ENCODE peak calls at places on chromosome 10, in six cellular contexts. H, T, K, C, E and R are unnamed samples.

GRCh38 chr10:76311752-76312699 is 880.6 kb downstream of the LRMDA start:
- DNase-seq in T (peak), H (no peak), C (no peak), E (peak), K (no peak), R (peak)

GRCh38 chr10:32459072-32459703 is 13.2 kb downstream of the CCDC7 start:
- DNase-seq in E (no peak), K (peak), T (no peak), H (no peak), C (no peak), R (peak)

GRCh38 chr10:62636825-62637248 is 167.7 kb upstream of the ADO start:
- DNase-seq in H (no peak), E (no peak), K (no peak), T (no peak), C (no peak), R (no peak)

GRCh38 chr10:102504179-102504975 is 605 bp downstream of the SUFU start:
- DNase-seq in K (peak), C (peak), T (peak), E (peak), H (no peak), R (peak)

GRCh38 chr10:73247509-73248258 is 629 bp upstream of the DNAJC9 start:
- DNase-seq in K (no peak), H (no peak), E (peak), C (no peak), T (no peak), R (peak)

GRCh38 chr10:91043173-91043910 is 122.5 kb upstream of the ANKRD1 start:
- DNase-seq in T (no peak), K (no peak), C (no peak), E (peak), H (no peak), R (peak)

GRCh38 chr10:112721080-112721698 is 228.9 kb upstream of the TCF7L2 start:
- DNase-seq in K (no peak), T (no peak), E (peak), H (peak), C (no peak), R (peak)

GRCh38 chr10:78211476-78212110 is 177.9 kb downstream of the RPS24 start:
- DNase-seq in H (peak), E (peak), T (no peak), C (peak), K (no peak), R (no peak)

GRCh38 chr10:104216631-104217030 is 15.5 kb downstream of the CFAP43 start:
- DNase-seq in C (no peak), E (no peak), H (no peak), T (no peak), K (no peak), R (no peak)

GRCh38 chr10:124874-125273 is 10.4 kb upstream of the ZMYND11 start:
- DNase-seq in C (no peak), E (peak), T (no peak), H (no peak), K (no peak), R (no peak)

GRCh38 chr10:75175046-75175445 is 35.5 kb upstream of the VDAC2 start:
- DNase-seq in K (no peak), E (no peak), H (no peak), C (no peak), T (no peak), R (no peak)

GRCh38 chr10:72253002-72253401 is 20.7 kb upstream of the DDIT4 start:
- DNase-seq in H (no peak), K (no peak), T (no peak), E (no peak), C (no peak), R (no peak)

GRCh38 chr10:31694929-31695837 is 233.4 kb downstream of the ARHGAP12 start:
- DNase-seq in E (no peak), T (no peak), H (no peak), C (no peak), K (no peak), R (no peak)

GRCh38 chr10:129741978-129742741 is 221.9 kb downstream of the EBF3 start:
- DNase-seq in T (peak), K (no peak), C (no peak), E (no peak), H (no peak), R (no peak)

GRCh38 chr10:126949161-126949503 is 43.9 kb downstream of the DOCK1 start:
- DNase-seq in C (no peak), E (no peak), T (no peak), K (no peak), H (no peak), R (no peak)

GRCh38 chr10:17213646-17214349 is 12.3 kb upstream of the TRDMT1 start:
- DNase-seq in T (no peak), H (no peak), C (no peak), K (no peak), E (peak), R (no peak)

GRCh38 chr10:86225098-86225782 is 141.4 kb downstream of the GRID1 start:
- DNase-seq in C (no peak), K (no peak), T (no peak), H (no peak), E (peak), R (no peak)

GRCh38 chr10:18875480-18875879 is 173.1 kb upstream of the MALRD1 start:
- DNase-seq in C (no peak), H (no peak), T (no peak), K (no peak), E (peak), R (peak)

GRCh38 chr10:90326498-90327267 is 531.2 kb downstream of the HTR7 start:
- DNase-seq in T (no peak), E (peak), C (no peak), K (no peak), H (no peak), R (no peak)

GRCh38 chr10:17740668-17741067 is 11.3 kb upstream of the TMEM236 start:
- DNase-seq in H (no peak), E (no peak), K (no peak), C (no peak), T (no peak), R (no peak)

GRCh38 chr10:70376436-70377378 is 5.7 kb downstream of the LRRC20 start:
- DNase-seq in C (no peak), K (no peak), H (no peak), E (peak), T (no peak), R (no peak)

GRCh38 chr10:31923389-31923788 is 5.2 kb downstream of the ARHGAP12 start:
- DNase-seq in T (no peak), C (no peak), H (no peak), E (no peak), K (no peak), R (no peak)

GRCh38 chr10:79021948-79022499 is 46.7 kb upstream of the ZMIZ1 start:
- DNase-seq in T (no peak), K (no peak), E (no peak), C (no peak), H (no peak), R (no peak)

GRCh38 chr10:43199088-43199683 is 60.9 kb downstream of the CSGALNACT2 start:
- DNase-seq in H (no peak), C (no peak), K (no peak), E (no peak), T (no peak), R (no peak)

GRCh38 chr10:48907730-48908129 is 31.9 kb downstream of the LRRC18 start:
- DNase-seq in K (no peak), C (no peak), T (no peak), E (no peak), H (no peak), R (no peak)

GRCh38 chr10:132464256-132465192 is 67.5 kb downstream of the PWWP2B start:
- DNase-seq in K (no peak), C (no peak), T (no peak), H (no peak), E (no peak), R (no peak)

GRCh38 chr10:18332048-18332447 is 191.8 kb downstream of the CACNB2 start:
- DNase-seq in T (no peak), C (no peak), E (no peak), K (no peak), H (no peak), R (no peak)

GRCh38 chr10:132110713-132111112 is 45.0 kb downstream of the JAKMIP3 start:
- DNase-seq in E (no peak), H (no peak), C (no peak), T (peak), K (no peak), R (no peak)

GRCh38 chr10:79056736-79057391 is 11.9 kb upstream of the ZMIZ1 start:
- DNase-seq in K (no peak), C (no peak), H (no peak), E (no peak), T (no peak), R (no peak)

GRCh38 chr10:73073627-73074026 is 23.0 kb downstream of the P4HA1 start:
- DNase-seq in T (no peak), E (no peak), K (no peak), C (no peak), H (no peak), R (no peak)

GRCh38 chr10:73506491-73506890 is 10.7 kb upstream of the PPP3CB start:
- DNase-seq in C (no peak), K (no peak), H (no peak), T (no peak), E (peak), R (no peak)

GRCh38 chr10:110460111-110460809 is 37.4 kb upstream of the DUSP5 start:
- DNase-seq in T (no peak), E (peak), C (peak), H (no peak), K (no peak), R (no peak)

GRCh38 chr10:84540022-84540616 is 211.7 kb downstream of the CCSER2 start:
- DNase-seq in K (no peak), H (no peak), T (no peak), E (peak), C (no peak), R (no peak)

GRCh38 chr10:14736600-14737081 is 38.1 kb downstream of the FAM107B start:
- DNase-seq in T (no peak), H (no peak), C (no peak), E (peak), K (no peak), R (no peak)

GRCh38 chr10:125120046-125120710 is 40.2 kb downstream of the CTBP2 start:
- DNase-seq in T (no peak), H (no peak), C (no peak), E (peak), K (no peak), R (peak)

GRCh38 chr10:35335718-35336083 is 608 bp upstream of the CCNY start:
- DNase-seq in C (peak), H (no peak), T (peak), K (no peak), E (no peak), R (peak)

GRCh38 chr10:27413387-27413786 is 90.7 kb upstream of the RAB18 start:
- DNase-seq in C (no peak), K (no peak), T (peak), E (no peak), H (no peak), R (no peak)

GRCh38 chr10:70617798-70618568 is 15.4 kb upstream of the PRF1 start:
- DNase-seq in T (no peak), H (no peak), K (no peak), E (peak), C (peak), R (no peak)

GRCh38 chr10:3258291-3258848 is 85.8 kb upstream of the PITRM1 start:
- DNase-seq in H (no peak), T (no peak), C (no peak), K (no peak), E (no peak), R (no peak)